ENCODE peak calls at places on chromosomes 1 and 21, in eight cellular contexts. W is B cell, J is Kasumi-1, P is breast epithelium, U is type B pancreatic cell, O is Daoy, G is RCC 7860, B is EH. N is an unnamed sample.

GRCh38 chr1:48936436-48936835 is 159.7 kb upstream of the BEND5 start:
- DNase-seq in O (no peak), J (no peak), P (no peak), G (no peak), B (no peak), U (no peak), W (no peak), N (no peak)

GRCh38 chr21:45617021-45617930 is 26.2 kb upstream of the PCBP3 start:
- DNase-seq in J (no peak), U (no peak), G (no peak), O (no peak), B (no peak), W (no peak), P (no peak), N (no peak)

GRCh38 chr1:214419650-214420049 is 131.8 kb downstream of the PTPN14 start:
- DNase-seq in W (no peak), P (no peak), O (no peak), G (no peak), U (no peak), J (no peak), B (peak; percentile 30), N (no peak)

GRCh38 chr1:117586747-117587478 is 18.9 kb upstream of the TENT5C start:
- DNase-seq in P (no peak), W (no peak), G (no peak), B (peak; percentile 12), O (peak; percentile 26), U (no peak), J (no peak), N (no peak)

GRCh38 chr1:30707412-30708360 is 15.7 kb downstream of the MATN1 start:
- DNase-seq in B (peak; percentile 71), J (peak; percentile 46), U (peak; percentile 85), O (peak; percentile 83), W (peak; percentile 74), G (peak; percentile 30), P (peak; percentile 72), N (peak; percentile 99)

GRCh38 chr1:207565546-207566468 is 69.8 kb downstream of the CR1 start:
- DNase-seq in G (no peak), W (no peak), O (peak; percentile 9), U (no peak), B (peak; percentile 5), J (no peak), P (no peak), N (peak; percentile 34)

GRCh38 chr1:71393301-71393700 is 312.5 kb upstream of the ZRANB2 start:
- DNase-seq in G (no peak), U (no peak), B (no peak), J (no peak), P (no peak), O (no peak), W (no peak), N (no peak)

GRCh38 chr1:168917309-168917708 is 188.3 kb upstream of the DPT start:
- DNase-seq in G (no peak), J (no peak), U (no peak), W (no peak), O (no peak), B (no peak), P (no peak), N (peak; percentile 83)

GRCh38 chr1:2290595-2291510 is 62.7 kb downstream of the SKI start:
- DNase-seq in P (peak; percentile 89), U (no peak), G (no peak), O (peak; percentile 97), J (peak; percentile 99), W (peak; percentile 85), B (peak; percentile 99), N (no peak)

GRCh38 chr1:79859212-79859948 is 852.9 kb upstream of the ADGRL4 start:
- DNase-seq in U (no peak), B (peak; percentile 80), J (no peak), G (no peak), O (no peak), P (no peak), W (no peak), N (no peak)

GRCh38 chr1:116667577-116668105 is at the start of gene IGSF3:
- DNase-seq in B (peak; percentile 49), W (peak; percentile 46), G (peak; percentile 41), O (peak; percentile 92), J (peak; percentile 10), P (peak; percentile 48), U (peak; percentile 81), N (peak; percentile 89)

GRCh38 chr1:62052946-62053345 is 141.7 kb upstream of the L1TD1 start:
- DNase-seq in W (no peak), O (no peak), U (no peak), B (no peak), G (no peak), J (no peak), P (no peak), N (no peak)

GRCh38 chr1:204337583-204337982 is 22.1 kb downstream of the PLEKHA6 start:
- DNase-seq in W (no peak), P (no peak), B (no peak), U (no peak), J (no peak), O (no peak), G (no peak), N (no peak)

GRCh38 chr1:169604781-169605560 is 18.7 kb upstream of the F5 start:
- DNase-seq in B (no peak), O (no peak), J (peak; percentile 94), W (peak; percentile 36), U (no peak), P (no peak), G (no peak), N (no peak)

GRCh38 chr1:64043976-64044375 is 159.4 kb upstream of the UBE2U start:
- DNase-seq in J (no peak), U (no peak), G (no peak), W (no peak), P (no peak), O (peak; percentile 96), B (peak; percentile 90), N (no peak)

GRCh38 chr1:236603896-236604217 is 459 bp downstream of the HEATR1 start:
- DNase-seq in W (no peak), J (no peak), O (peak; percentile 17), U (no peak), P (no peak), B (peak; percentile 40), G (no peak), N (peak; percentile 57)

GRCh38 chr1:184025242-184025675 is 12.3 kb downstream of the COLGALT2 start:
- DNase-seq in J (no peak), W (no peak), P (no peak), O (peak; percentile 43), B (peak; percentile 89), G (no peak), U (no peak), N (peak; percentile 87)

GRCh38 chr1:212914789-212915188 is 35.6 kb upstream of the VASH2 start:
- DNase-seq in O (no peak), U (no peak), J (no peak), G (no peak), W (no peak), B (no peak), P (no peak), N (no peak)

GRCh38 chr1:111441573-111442192 is 7.4 kb downstream of the WDR77 start:
- DNase-seq in P (no peak), G (no peak), W (peak; percentile 75), B (peak; percentile 14), J (peak; percentile 51), O (peak; percentile 17), U (no peak), N (peak; percentile 59)

GRCh38 chr1:104855550-104855949 is 1105.9 kb downstream of the AMY1C start:
- DNase-seq in G (no peak), B (no peak), U (no peak), J (no peak), O (no peak), P (no peak), W (no peak), N (peak; percentile 19)

GRCh38 chr1:172180886-172181285 is 239.6 kb upstream of the C1orf105 start:
- DNase-seq in P (no peak), W (peak; percentile 69), J (no peak), O (peak; percentile 75), G (no peak), B (peak; percentile 62), U (no peak), N (peak; percentile 60)

GRCh38 chr21:18725653-18726052 is 322.1 kb upstream of the TMPRSS15 start:
- DNase-seq in G (no peak), B (no peak), J (peak; percentile 1), W (no peak), P (no peak), U (no peak), O (peak; percentile 9), N (peak; percentile 56)

GRCh38 chr21:40245021-40245420 is 377.8 kb downstream of the PCP4 start:
- DNase-seq in U (no peak), O (no peak), J (no peak), G (no peak), B (no peak), P (no peak), W (no peak), N (no peak)

GRCh38 chr1:245822997-245823396 is 668.2 kb downstream of the KIF26B start:
- DNase-seq in U (no peak), G (peak; percentile 96), W (no peak), J (no peak), O (peak; percentile 79), B (peak; percentile 98), P (no peak), N (no peak)